ENCODE peak calls at places on chromosomes 11 and 22, in four cellular contexts. P is Caco-2, X is fibroblast of mammary gland, Q is psoas muscle. V is an unnamed sample.

GRCh38 chr22:46422896-46423295 is 87.4 kb downstream of the TRMU start:
- DNase-seq in X (no peak), Q (no peak), P (no peak), V (no peak)

GRCh38 chr11:134033696-134034491 is 35.0 kb upstream of the JAM3 start:
- DNase-seq in P (peak), X (peak), Q (peak), V (peak)

GRCh38 chr22:27331526-27332281 is 469.9 kb downstream of the MN1 start:
- DNase-seq in Q (peak), X (peak), P (peak), V (peak)

GRCh38 chr22:32987081-32987631 is 71.0 kb downstream of the SYN3 start:
- DNase-seq in Q (no peak), X (no peak), P (no peak), V (no peak)

GRCh38 chr11:22304337-22304961 is 33.7 kb upstream of the SLC17A6 start:
- DNase-seq in Q (no peak), X (peak), P (no peak), V (no peak)

GRCh38 chr11:80495116-80495515 is 1054.3 kb upstream of the TENM4 start:
- DNase-seq in P (no peak), X (no peak), Q (no peak), V (no peak)

GRCh38 chr11:86978756-86979608 is 23.8 kb upstream of the FZD4 start:
- DNase-seq in X (peak), Q (no peak), P (peak), V (no peak)

GRCh38 chr11:69655479-69656394 is 14.8 kb downstream of the CCND1 start:
- DNase-seq in P (peak), X (no peak), Q (peak), V (no peak)

GRCh38 chr22:37553725-37554124 is 6.6 kb upstream of the CDC42EP1 start:
- DNase-seq in X (no peak), Q (no peak), P (no peak), V (no peak)

GRCh38 chr22:22787805-22788459 is 99.7 kb upstream of the IGLL5 start:
- DNase-seq in Q (peak), X (peak), P (peak), V (peak)

GRCh38 chr11:60563553-60564235 is 48.5 kb downstream of the MS4A13 start:
- DNase-seq in Q (no peak), X (peak), P (no peak), V (no peak)

GRCh38 chr22:36606114-36606513 is 77.1 kb upstream of the EIF3D start:
- DNase-seq in P (no peak), X (no peak), Q (no peak), V (no peak)

GRCh38 chr11:110867951-110868350 is 155.7 kb upstream of the ARHGAP20 start:
- DNase-seq in P (no peak), X (no peak), Q (no peak), V (no peak)

GRCh38 chr22:46086577-46087335 is 63.6 kb upstream of the PPARA start:
- DNase-seq in X (peak), P (no peak), Q (peak), V (no peak)

GRCh38 chr11:61183645-61184044 is 19.7 kb upstream of the PGA3 start:
- DNase-seq in Q (no peak), P (no peak), X (no peak), V (no peak)

GRCh38 chr11:35138949-35139881 is at the start of gene CD44:
- DNase-seq in Q (peak), P (peak), X (peak), V (peak)

GRCh38 chr11:76623171-76623883 is 47.2 kb downstream of the LRRC32 start:
- DNase-seq in Q (no peak), X (peak), P (no peak), V (no peak)

GRCh38 chr11:130775306-130776043 is 140.8 kb downstream of the SNX19 start:
- DNase-seq in Q (no peak), P (no peak), X (peak), V (no peak)

GRCh38 chr11:35590412-35590811 is 27.8 kb upstream of the FJX1 start:
- DNase-seq in Q (no peak), X (peak), P (no peak), V (no peak)

GRCh38 chr11:7536102-7536501 is 22.3 kb downstream of the PPFIBP2 start:
- DNase-seq in P (no peak), X (no peak), Q (no peak), V (peak)

GRCh38 chr11:63901660-63902059 is 15.3 kb downstream of the RCOR2 start:
- DNase-seq in Q (no peak), X (peak), P (peak), V (no peak)
- TF ChIP-seq CTCF in Q (no peak), X (peak), P (peak), V (peak)

GRCh38 chr11:24515632-24516031 is 18.8 kb downstream of the LUZP2 start:
- DNase-seq in Q (no peak), X (no peak), P (no peak), V (no peak)
- TF ChIP-seq CTCF in Q (no peak), X (no peak), P (no peak), V (no peak)

GRCh38 chr11:108125126-108125525 is 3.8 kb downstream of the ACAT1 start:
- DNase-seq in Q (no peak), P (no peak), X (no peak), V (no peak)

GRCh38 chr11:108122166-108122628 is 830 bp downstream of the ACAT1 start:
- DNase-seq in Q (no peak), X (peak), P (peak), V (no peak)

GRCh38 chr11:108117746-108118371 is 3.5 kb upstream of the ACAT1 start:
- DNase-seq in X (peak), P (peak), Q (no peak), V (no peak)

GRCh38 chr11:108115495-108116140 is 5.7 kb upstream of the ACAT1 start:
- DNase-seq in Q (peak), P (no peak), X (peak), V (peak)

GRCh38 chr11:108121274-108122155 is at the start of gene ACAT1:
- DNase-seq in X (peak), P (peak), Q (peak), V (peak)
- TF ChIP-seq CTCF in X (no peak), P (peak), Q (peak), V (no peak)

GRCh38 chr22:39388261-39389011 is 11.1 kb upstream of the TAB1 start:
- DNase-seq in X (peak), P (no peak), Q (peak), V (peak)

GRCh38 chr22:39383841-39384625 is 15.5 kb upstream of the TAB1 start:
- DNase-seq in Q (no peak), X (no peak), P (no peak), V (no peak)

GRCh38 chr22:39382410-39382809 is 17.2 kb upstream of the TAB1 start:
- DNase-seq in P (no peak), Q (no peak), X (no peak), V (no peak)

GRCh38 chr22:39381930-39382329 is 17.6 kb upstream of the TAB1 start:
- DNase-seq in X (no peak), Q (no peak), P (no peak), V (no peak)

GRCh38 chr22:39384750-39385480 is 14.7 kb upstream of the TAB1 start:
- DNase-seq in Q (no peak), X (no peak), P (no peak), V (peak)
- TF ChIP-seq CTCF in Q (peak), X (peak), P (no peak), V (peak)

GRCh38 chr11:43573233-43573632 is 107.3 kb upstream of the HSD17B12 start:
- DNase-seq in P (no peak), X (peak), Q (no peak), V (peak)
- TF ChIP-seq CTCF in P (peak), X (peak), Q (peak), V (peak)